ENCODE peak calls at places on chromosome 6, in four cellular contexts. B is HFFc6; C is CD8-positive, alpha-beta T cell; L is endothelial cell. D is an unnamed sample.

GRCh38 chr6:45655630-45656422 is 278.1 kb upstream of the SUPT3H start:
- DNase-seq in C (no peak), B (peak), L (no peak), D (no peak)

GRCh38 chr6:3119040-3119723 is 671 bp downstream of the BPHL start:
- DNase-seq in B (peak), L (no peak), C (no peak), D (no peak)

GRCh38 chr6:114707081-114707480 is 364.3 kb upstream of the HS3ST5 start:
- DNase-seq in L (no peak), B (no peak), C (no peak), D (no peak)

GRCh38 chr6:155089746-155090145 is 94.6 kb downstream of the TIAM2 start:
- DNase-seq in B (no peak), C (no peak), L (no peak), D (no peak)

GRCh38 chr6:133707456-133707855 is 181.5 kb upstream of the TCF21 start:
- DNase-seq in B (peak), L (no peak), C (no peak), D (no peak)

GRCh38 chr6:33616113-33616512 is 5.0 kb upstream of the ITPR3 start:
- DNase-seq in L (no peak), B (no peak), C (no peak), D (no peak)

GRCh38 chr6:54308240-54308639 is at the start of gene TINAG:
- DNase-seq in B (no peak), C (no peak), L (no peak), D (no peak)

GRCh38 chr6:17280552-17281090 is 540 bp upstream of the RBM24 start:
- DNase-seq in B (peak), L (peak), C (no peak), D (peak)

GRCh38 chr6:125277838-125278237 is 23.9 kb downstream of the HDDC2 start:
- DNase-seq in B (no peak), C (no peak), L (no peak), D (no peak)

GRCh38 chr6:162074641-162075040 is 652.9 kb downstream of the PRKN start:
- DNase-seq in B (no peak), C (no peak), L (no peak), D (no peak)

GRCh38 chr6:141830530-141830929 is 302.2 kb upstream of the GJE1 start:
- DNase-seq in L (no peak), C (no peak), B (no peak), D (no peak)

DNA sequence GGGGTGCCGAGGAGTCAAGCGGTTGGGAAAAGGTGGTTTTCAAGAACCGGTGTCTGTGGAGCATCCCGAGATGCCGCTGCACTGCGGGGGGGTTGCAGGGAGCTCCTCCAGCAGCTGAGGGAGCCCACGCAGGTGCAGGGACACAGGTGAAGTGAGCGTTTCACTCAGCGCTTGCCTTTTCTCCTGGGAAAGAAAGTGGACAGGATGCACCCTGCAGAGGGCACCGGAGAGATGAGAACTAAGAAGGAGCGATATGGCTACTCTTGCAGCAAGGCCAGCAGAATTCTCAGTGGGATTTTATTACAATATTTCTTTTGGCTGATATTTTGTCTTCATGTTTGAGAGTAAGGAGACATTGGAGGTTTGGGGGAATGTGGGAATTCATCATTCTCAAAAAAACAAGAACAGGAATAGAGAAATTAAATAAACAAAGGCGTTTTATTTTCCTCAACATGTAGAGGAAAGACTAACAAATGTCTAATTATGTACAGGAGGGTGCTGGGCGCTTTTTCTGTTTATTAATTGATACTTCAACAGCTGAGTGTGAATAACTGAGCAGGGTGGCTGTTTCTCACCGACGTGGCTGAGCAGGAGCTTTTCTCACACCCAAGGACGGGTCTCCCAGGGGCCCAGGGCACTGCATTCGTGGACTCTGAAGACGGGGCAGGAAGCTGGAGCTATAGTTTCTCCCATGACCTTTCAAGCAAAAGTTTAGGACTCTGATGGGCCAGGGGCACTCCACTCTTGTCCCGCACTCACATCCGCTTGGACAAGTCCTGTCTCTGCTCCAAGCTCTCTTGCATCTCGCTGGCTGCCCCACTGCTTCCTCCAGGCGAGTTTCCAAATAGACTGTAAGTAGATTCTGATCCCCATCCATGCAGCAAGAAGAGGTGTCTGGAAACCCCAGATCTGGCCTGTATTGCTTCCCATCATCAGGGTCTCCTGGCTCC is 176.1 kb downstream of the SMOC2 start:
- DNase-seq in B (no peak), L (no peak), C (no peak), D (no peak)
- TF ChIP-seq CTCF in B (no peak), L (no peak), C (no peak), D (no peak)

GRCh38 chr6:68976260-68976659 is 341.2 kb downstream of the ADGRB3 start:
- DNase-seq in C (no peak), B (no peak), L (no peak), D (no peak)
- TF ChIP-seq CTCF in C (no peak), B (peak), L (no peak), D (no peak)

GRCh38 chr6:153058291-153058690 is 55.8 kb upstream of the MTRF1L start:
- DNase-seq in C (no peak), L (no peak), B (peak), D (no peak)

GRCh38 chr6:153058909-153059308 is 56.4 kb upstream of the MTRF1L start:
- DNase-seq in C (no peak), B (no peak), L (no peak), D (no peak)

GRCh38 chr6:153062516-153062915 is 60.0 kb upstream of the MTRF1L start:
- DNase-seq in L (no peak), C (no peak), B (no peak), D (no peak)

GRCh38 chr6:153059311-153059710 is 56.8 kb upstream of the MTRF1L start:
- DNase-seq in B (no peak), L (no peak), C (no peak), D (no peak)

GRCh38 chr6:153059757-153060156 is 57.2 kb upstream of the MTRF1L start:
- DNase-seq in L (no peak), C (no peak), B (no peak), D (no peak)
- TF ChIP-seq CTCF in L (no peak), C (no peak), B (peak), D (no peak)

GRCh38 chr6:37362101-37362823 is 8.5 kb downstream of the RNF8 start:
- DNase-seq in C (no peak), B (no peak), L (no peak), D (no peak)

GRCh38 chr6:37367557-37367956 is 13.8 kb downstream of the RNF8 start:
- DNase-seq in B (no peak), C (no peak), L (no peak), D (no peak)

GRCh38 chr6:37368961-37369320 is 15.2 kb downstream of the RNF8 start:
- DNase-seq in B (no peak), C (no peak), L (no peak), D (no peak)

GRCh38 chr6:37366910-37367309 is 13.1 kb downstream of the RNF8 start:
- DNase-seq in B (no peak), C (no peak), L (no peak), D (no peak)

DNA sequence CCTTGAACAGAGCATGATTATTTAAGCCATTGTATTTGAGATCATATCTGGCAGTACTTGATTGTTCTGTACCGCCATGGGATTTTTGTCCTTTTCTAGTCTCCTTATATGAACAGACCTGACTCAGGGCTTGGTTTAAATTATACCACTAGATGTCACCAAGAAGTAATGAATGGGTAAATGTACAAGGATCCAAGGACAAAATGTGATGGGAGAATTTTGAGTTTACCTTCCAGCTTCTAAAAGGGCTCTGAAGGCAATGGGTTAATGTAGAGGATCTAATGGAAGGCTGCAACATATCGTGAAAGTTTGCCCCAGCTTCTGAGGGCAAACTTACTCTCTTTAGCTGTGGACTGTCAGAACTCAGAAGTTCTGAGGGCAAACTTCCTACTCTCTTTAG is 12.0 kb downstream of the RNF8 start:
- DNase-seq in L (no peak), B (peak), C (no peak), D (no peak)
- TF ChIP-seq CTCF in L (no peak), B (peak), C (no peak), D (no peak)

GRCh38 chr6:129577691-129578090 is 132.3 kb downstream of the ARHGAP18 start:
- DNase-seq in B (no peak), C (no peak), L (no peak), D (no peak)

GRCh38 chr6:129578315-129578714 is 131.7 kb downstream of the ARHGAP18 start:
- DNase-seq in C (no peak), L (no peak), B (no peak), D (no peak)

GRCh38 chr6:129576456-129576855 is 133.5 kb downstream of the ARHGAP18 start:
- DNase-seq in B (no peak), L (no peak), C (no peak), D (no peak)

GRCh38 chr6:129575378-129576118 is 134.4 kb downstream of the ARHGAP18 start:
- DNase-seq in B (peak), L (no peak), C (no peak), D (no peak)
- TF ChIP-seq CTCF in B (peak), L (peak), C (peak), D (peak)

DNA sequence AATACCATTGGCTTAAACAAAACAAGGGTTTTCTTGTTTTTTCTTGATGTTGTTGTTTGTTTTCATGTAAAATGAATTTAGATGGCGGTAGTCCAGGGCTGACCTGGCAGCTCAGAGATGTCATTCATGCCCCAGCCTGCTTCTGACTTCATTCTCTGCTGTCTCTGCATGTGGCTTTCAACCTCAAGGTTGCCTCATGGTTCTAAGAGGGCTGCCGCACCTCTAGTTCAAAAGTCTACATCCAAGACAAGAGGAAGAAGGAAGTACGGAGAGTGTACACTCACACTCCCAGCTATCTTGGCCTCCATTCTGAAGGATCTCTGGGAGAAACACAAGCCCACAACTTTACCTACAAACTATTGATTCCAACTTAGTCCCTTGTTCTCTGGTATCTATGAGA is 1.2 kb upstream of the BTN3A3 start:
- DNase-seq in L (no peak), C (no peak), B (no peak), D (no peak)
- TF ChIP-seq CTCF in L (no peak), C (no peak), B (no peak), D (no peak)

DNA sequence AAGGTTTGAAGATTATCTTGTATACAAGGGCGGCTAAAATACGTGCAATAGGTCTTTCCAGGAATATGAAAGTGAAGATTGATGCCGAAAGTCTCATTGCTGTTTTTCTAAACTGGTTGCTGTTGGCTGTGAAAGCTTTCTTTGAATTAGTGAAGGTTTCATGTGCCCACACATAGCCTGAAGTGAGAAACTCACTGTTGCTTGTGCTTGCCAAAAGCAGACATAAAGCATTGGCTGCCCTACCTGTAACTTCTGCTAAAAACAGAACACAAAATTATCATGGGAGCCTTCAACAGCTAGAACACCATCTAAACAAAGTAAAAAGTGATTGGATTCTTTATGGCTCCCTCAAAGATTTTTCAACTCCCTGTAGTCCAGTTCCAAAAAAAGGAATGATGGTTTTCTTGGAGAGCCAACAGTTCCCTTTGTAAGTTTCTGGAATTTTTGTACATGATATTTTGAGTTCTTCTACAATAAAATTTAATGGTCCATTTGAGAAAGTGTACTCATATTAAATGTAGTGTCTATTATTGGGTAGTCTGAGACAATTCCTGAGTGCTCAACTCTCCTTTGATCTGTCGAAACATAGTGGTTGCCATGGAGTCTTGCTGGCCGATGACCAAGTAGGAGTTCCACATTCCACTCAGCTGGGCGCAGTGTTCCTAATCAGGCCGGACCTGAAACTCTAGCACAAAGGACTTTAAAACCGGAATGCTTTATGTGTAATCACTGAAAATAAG is 68.5 kb downstream of the PLEKHG1 start:
- DNase-seq in C (no peak), L (peak), B (peak), D (no peak)
- TF ChIP-seq CTCF in C (no peak), L (no peak), B (no peak), D (no peak)

D was measured in GM13976.